ENCODE peak calls at places on chromosome 6, in ten cellular contexts. V, L, K, S, G, F, C, Q, X and B are unnamed samples.

GRCh38 chr6:11320914-11321549 is 88.6 kb upstream of the NEDD9 start:
- DNase-seq in Q (no peak), G (no peak), X (no peak), V (no peak), C (no peak), F (no peak), S (no peak), L (no peak), K (no peak), B (no peak)

GRCh38 chr6:42446370-42446769 is 5.4 kb downstream of the TRERF1 start:
- DNase-seq in X (no peak), F (no peak), C (no peak), V (no peak), K (no peak), G (no peak), Q (no peak), L (no peak), S (no peak), B (no peak)

GRCh38 chr6:41184761-41185160 is 16.2 kb downstream of the TREML2 start:
- DNase-seq in K (no peak), Q (no peak), F (no peak), S (no peak), X (no peak), V (no peak), C (no peak), G (no peak), L (no peak), B (no peak)

GRCh38 chr6:26613717-26614683 is 17.2 kb downstream of the ABT1 start:
- DNase-seq in G (peak), L (peak), C (no peak), F (no peak), S (no peak), Q (no peak), V (peak), K (no peak), X (no peak), B (no peak)

GRCh38 chr6:36029464-36029863 is 1.9 kb downstream of the MAPK14 start:
- DNase-seq in Q (no peak), V (no peak), C (no peak), X (no peak), F (peak), S (no peak), G (no peak), L (no peak), K (peak), B (no peak)

GRCh38 chr6:108739496-108740330 is 108.5 kb upstream of the ARMC2 start:
- DNase-seq in C (no peak), S (no peak), V (no peak), G (no peak), F (no peak), L (no peak), Q (no peak), X (no peak), K (no peak), B (no peak)

GRCh38 chr6:170405311-170405975 is 98.9 kb downstream of the FAM120B start:
- DNase-seq in F (peak), C (no peak), L (peak), G (no peak), Q (no peak), V (no peak), X (no peak), K (peak), S (no peak), B (no peak)

GRCh38 chr6:52020961-52021570 is 66.3 kb downstream of the PKHD1 start:
- DNase-seq in C (no peak), X (no peak), G (peak), Q (no peak), S (no peak), L (peak), V (no peak), F (peak), K (peak), B (no peak)

GRCh38 chr6:9064156-9064555 is 628.8 kb upstream of the SLC35B3 start:
- DNase-seq in X (no peak), S (no peak), V (no peak), F (no peak), C (no peak), Q (peak), K (no peak), G (no peak), L (no peak), B (no peak)

GRCh38 chr6:158991017-158991723 is 8.8 kb downstream of the RSPH3 start:
- DNase-seq in V (no peak), C (no peak), F (no peak), G (peak), S (no peak), L (peak), Q (no peak), X (peak), K (no peak), B (no peak)

GRCh38 chr6:33417127-33417902 is 592 bp downstream of the CUTA start:
- DNase-seq in K (peak), Q (no peak), S (no peak), X (no peak), F (peak), L (peak), V (no peak), C (no peak), G (no peak), B (no peak)

GRCh38 chr6:169213814-169214520 is 39.7 kb downstream of the THBS2 start:
- DNase-seq in K (no peak), X (no peak), G (peak), Q (no peak), L (no peak), C (no peak), F (no peak), V (no peak), S (no peak), B (no peak)

GRCh38 chr6:35582315-35582714 is 69.6 kb upstream of the TULP1 start:
- DNase-seq in G (no peak), Q (no peak), L (no peak), F (no peak), K (no peak), V (no peak), X (no peak), C (no peak), S (no peak), B (no peak)

GRCh38 chr6:45864651-45865050 is 151.0 kb downstream of the CLIC5 start:
- DNase-seq in X (no peak), V (no peak), C (no peak), K (peak), L (peak), F (no peak), S (no peak), G (no peak), Q (no peak), B (no peak)

GRCh38 chr6:155248021-155249001 is 15.5 kb upstream of the CLDN20 start:
- DNase-seq in L (peak), K (peak), S (no peak), V (peak), Q (no peak), F (peak), X (peak), C (peak), G (peak), B (no peak)

GRCh38 chr6:27541212-27541931 is 68.5 kb upstream of the ZNF184 start:
- DNase-seq in G (no peak), V (no peak), K (peak), F (no peak), C (no peak), Q (no peak), X (no peak), L (peak), S (no peak), B (no peak)

GRCh38 chr6:139979021-139979721 is 604.7 kb upstream of the CITED2 start:
- DNase-seq in L (no peak), S (no peak), Q (no peak), F (no peak), V (no peak), G (no peak), K (no peak), C (no peak), X (no peak), B (no peak)

GRCh38 chr6:97174471-97174870 is 108.5 kb downstream of the MMS22L start:
- DNase-seq in S (no peak), Q (no peak), X (no peak), K (no peak), F (no peak), G (no peak), V (no peak), L (peak), C (no peak), B (no peak)

GRCh38 chr6:54617730-54618129 is 228.8 kb upstream of the FAM83B start:
- DNase-seq in Q (no peak), X (no peak), S (no peak), K (peak), C (no peak), G (no peak), L (no peak), F (peak), V (no peak), B (no peak)

GRCh38 chr6:51299649-51300380 is 481.1 kb downstream of the TFAP2B start:
- DNase-seq in X (no peak), V (no peak), Q (peak), G (no peak), K (no peak), C (no peak), F (no peak), L (no peak), S (no peak), B (no peak)

GRCh38 chr6:75155586-75155985 is 50.3 kb downstream of the COL12A1 start:
- DNase-seq in C (no peak), S (no peak), K (no peak), L (no peak), X (no peak), Q (no peak), G (no peak), V (no peak), F (no peak), B (no peak)

GRCh38 chr6:94559829-94560537 is 1017.4 kb upstream of the MANEA start:
- DNase-seq in L (peak), C (no peak), S (no peak), G (no peak), X (no peak), F (no peak), Q (no peak), K (no peak), V (no peak), B (no peak)

GRCh38 chr6:141464490-141464889 is 668.2 kb upstream of the GJE1 start:
- DNase-seq in K (peak), S (no peak), G (no peak), X (no peak), F (peak), L (peak), V (no peak), Q (peak), C (no peak), B (no peak)

GRCh38 chr6:104525677-104526322 is 333.9 kb downstream of the HACE1 start:
- DNase-seq in C (peak), L (peak), S (peak), Q (peak), X (peak), G (peak), K (peak), V (peak), F (peak), B (peak)

GRCh38 chr6:101537917-101538316 is 144.4 kb downstream of the GRIK2 start:
- DNase-seq in L (no peak), S (no peak), K (no peak), C (no peak), X (no peak), V (no peak), G (no peak), Q (no peak), F (no peak), B (no peak)

GRCh38 chr6:157151029-157151428 is 172.3 kb downstream of the TMEM242 start:
- DNase-seq in F (no peak), X (no peak), C (no peak), G (no peak), S (no peak), K (no peak), L (no peak), Q (no peak), V (no peak), B (no peak)

GRCh38 chr6:157225575-157225995 is 97.7 kb downstream of the TMEM242 start:
- DNase-seq in Q (no peak), F (no peak), K (no peak), X (no peak), S (no peak), L (no peak), C (no peak), G (no peak), V (no peak), B (no peak)

GRCh38 chr6:140462495-140463311 is 1088.3 kb upstream of the CITED2 start:
- DNase-seq in G (no peak), X (no peak), F (peak), S (no peak), V (no peak), C (no peak), K (peak), L (peak), Q (peak), B (no peak)

GRCh38 chr6:37180075-37180474 is 10.1 kb downstream of the PIM1 start:
- DNase-seq in C (no peak), G (no peak), F (no peak), L (no peak), K (no peak), X (no peak), V (no peak), Q (no peak), S (no peak), B (no peak)

GRCh38 chr6:4961322-4962168 is 42.3 kb downstream of the RPP40 start:
- DNase-seq in L (no peak), C (no peak), X (no peak), V (no peak), Q (no peak), F (no peak), S (no peak), K (peak), G (no peak), B (no peak)

GRCh38 chr6:113375950-113376846 is 480.9 kb upstream of the MARCKS start:
- DNase-seq in G (no peak), K (peak), V (no peak), Q (no peak), X (no peak), S (no peak), L (peak), F (peak), C (no peak), B (no peak)

GRCh38 chr6:139370047-139370706 is 4.3 kb downstream of the CITED2 start:
- DNase-seq in Q (no peak), F (peak), K (peak), L (peak), G (no peak), S (no peak), X (no peak), C (no peak), V (no peak), B (no peak)

GRCh38 chr6:4931530-4932505 is 72.0 kb downstream of the RPP40 start:
- DNase-seq in L (peak), F (no peak), K (no peak), G (no peak), Q (no peak), S (no peak), C (no peak), X (no peak), V (no peak), B (no peak)